ENCODE peak calls at places on chromosomes 13 and 19, in six cellular contexts. Y is psoas muscle, Z is RWPE1, S is GM06990, L is breast epithelium, D is keratinocyte. U is an unnamed sample.

GRCh38 chr19:39426170-39426569 is 9.6 kb downstream of the RPS16 start:
- DNase-seq in Y (no peak), Z (no peak), S (no peak), L (no peak), D (no peak), U (no peak)

GRCh38 chr19:53045536-53045935 is 996 bp downstream of the ERVV-2 start:
- DNase-seq in Y (no peak), Z (no peak), S (no peak), L (no peak), D (no peak), U (no peak)

GRCh38 chr19:11978492-11979100 is 13.8 kb downstream of the ZNF763 start:
- DNase-seq in Y (no peak), Z (no peak), S (no peak), L (no peak), D (no peak), U (no peak)

GRCh38 chr19:1513492-1514294 is 874 bp upstream of the ADAMTSL5 start:
- DNase-seq in Y (peak; percentile 63), Z (peak; percentile 47), S (peak; percentile 62), L (no peak), D (no peak), U (no peak)

GRCh38 chr19:17394891-17395415 is 957 bp upstream of the CCDC194 start:
- DNase-seq in Y (peak; percentile 71), Z (peak; percentile 74), S (peak; percentile 71), L (no peak), D (peak; percentile 46), U (peak; percentile 51)

GRCh38 chr13:110507678-110508381 is 53.7 kb downstream of the RAB20 start:
- DNase-seq in Y (no peak), Z (peak; percentile 14), S (no peak), L (peak; percentile 60), D (no peak), U (no peak)

GRCh38 chr13:82116422-82116989 is 1765.8 kb downstream of the SLITRK1 start:
- DNase-seq in Y (no peak), Z (no peak), S (no peak), L (no peak), D (no peak), U (no peak)

GRCh38 chr13:28819046-28819747 is 942 bp upstream of the MTUS2 start:
- DNase-seq in Y (no peak), Z (no peak), S (peak; percentile 5), L (no peak), D (no peak), U (peak; percentile 4)

GRCh38 chr19:38977445-38978314 is 2.1 kb upstream of the FBXO17 start:
- DNase-seq in Y (no peak), Z (no peak), S (peak; percentile 86), L (no peak), D (no peak), U (no peak)

GRCh38 chr19:28396259-28396940 is 816.6 kb downstream of the UQCRFS1 start:
- DNase-seq in Y (no peak), Z (no peak), S (no peak), L (no peak), D (no peak), U (no peak)

GRCh38 chr19:11196406-11197287 is 698 bp downstream of the KANK2 start:
- DNase-seq in Y (peak; percentile 55), Z (peak; percentile 62), S (no peak), L (no peak), D (no peak), U (no peak)

GRCh38 chr13:76822691-76823267 is 63.4 kb downstream of the KCTD12 start:
- DNase-seq in Y (no peak), Z (peak; percentile 8), S (peak; percentile 30), L (no peak), D (no peak), U (no peak)

GRCh38 chr19:54418930-54419800 is 3.9 kb downstream of the TTYH1 start:
- DNase-seq in Y (no peak), Z (no peak), S (no peak), L (no peak), D (no peak), U (no peak)

GRCh38 chr19:58554494-58555368 is at the start of gene CHMP2A:
- DNase-seq in Y (peak; percentile 99), Z (peak; percentile 97), S (peak; percentile 97), L (peak; percentile 99), D (no peak), U (peak; percentile 97)

GRCh38 chr13:35107535-35107934 is 165.5 kb downstream of the NBEA start:
- DNase-seq in Y (no peak), Z (no peak), S (no peak), L (no peak), D (no peak), U (no peak)

GRCh38 chr13:102729560-102730275 is 34.9 kb upstream of the METTL21C start:
- DNase-seq in Y (no peak), Z (peak; percentile 60), S (no peak), L (no peak), D (no peak), U (no peak)
- TF ChIP-seq CTCF in Y (no peak), Z (no peak), S (no peak), L (no peak), D (no peak), U (no peak)

DNA sequence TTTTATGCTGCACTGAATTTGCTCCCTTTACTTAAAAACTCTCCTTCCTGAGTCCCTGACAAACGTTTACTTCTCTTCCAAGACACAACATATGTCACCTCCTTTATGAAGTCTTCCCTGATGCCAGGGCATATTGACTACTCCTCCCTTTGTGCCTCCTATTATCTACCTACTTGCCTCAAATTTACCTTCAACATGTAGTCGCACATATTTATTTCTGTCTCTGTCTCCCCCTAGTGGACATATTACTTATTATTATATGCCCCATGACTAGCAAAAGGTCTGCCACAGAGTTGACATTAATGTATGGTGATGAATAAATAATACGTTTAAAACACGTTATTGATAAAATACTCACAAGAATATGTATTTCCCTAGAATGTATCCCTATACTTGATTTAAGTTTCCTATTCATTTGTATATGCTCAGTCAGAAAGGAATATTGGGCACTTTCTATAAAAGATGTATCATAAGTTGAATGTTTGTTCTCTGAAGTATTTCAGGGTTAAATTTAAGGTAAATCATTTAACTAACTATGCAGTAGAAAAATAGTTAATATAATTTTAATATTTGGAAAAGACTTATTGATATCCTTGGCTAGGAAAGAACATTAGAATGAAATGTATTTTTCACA is 250.3 kb upstream of the ATXN8OS start:
- DNase-seq in Y (no peak), Z (peak; percentile 18), S (peak; percentile 8), L (no peak), D (no peak), U (no peak)
- TF ChIP-seq CTCF in Y (peak; percentile 47), Z (peak; percentile 73), S (peak; percentile 55), L (no peak), D (peak; percentile 44), U (peak; percentile 89)

GRCh38 chr19:33947565-33947964 is 150.9 kb downstream of the KCTD15 start:
- DNase-seq in Y (no peak), Z (no peak), S (no peak), L (no peak), D (no peak), U (no peak)
- TF ChIP-seq CTCF in Y (no peak), Z (no peak), S (no peak), L (no peak), D (no peak), U (no peak)

GRCh38 chr19:55781112-55781511 is 12.2 kb downstream of the RFPL4AL1 start:
- DNase-seq in Y (no peak), Z (no peak), S (no peak), L (no peak), D (no peak), U (no peak)

GRCh38 chr19:55778331-55778730 is 9.4 kb downstream of the RFPL4AL1 start:
- DNase-seq in Y (no peak), Z (no peak), S (no peak), L (no peak), D (no peak), U (no peak)

GRCh38 chr19:55777528-55777927 is 8.6 kb downstream of the RFPL4AL1 start:
- DNase-seq in Y (no peak), Z (no peak), S (no peak), L (no peak), D (no peak), U (no peak)
- TF ChIP-seq CTCF in Y (no peak), Z (no peak), S (peak; percentile 78), L (no peak), D (no peak), U (no peak)

GRCh38 chr13:67643656-67644055 is 413.5 kb upstream of the PCDH9 start:
- DNase-seq in Y (no peak), Z (no peak), S (no peak), L (no peak), D (no peak), U (no peak)
- TF ChIP-seq CTCF in Y (no peak), Z (no peak), S (no peak), L (no peak), D (no peak), U (no peak)

GRCh38 chr19:18419195-18419698 is at the start of gene SSBP4:
- DNase-seq in Y (peak; percentile 80), Z (peak; percentile 89), S (peak; percentile 84), L (no peak), D (no peak), U (peak; percentile 67)
- TF ChIP-seq CTCF in Y (peak; percentile 47), Z (peak; percentile 76), S (no peak), L (no peak), D (no peak), U (peak; percentile 58)

DNA sequence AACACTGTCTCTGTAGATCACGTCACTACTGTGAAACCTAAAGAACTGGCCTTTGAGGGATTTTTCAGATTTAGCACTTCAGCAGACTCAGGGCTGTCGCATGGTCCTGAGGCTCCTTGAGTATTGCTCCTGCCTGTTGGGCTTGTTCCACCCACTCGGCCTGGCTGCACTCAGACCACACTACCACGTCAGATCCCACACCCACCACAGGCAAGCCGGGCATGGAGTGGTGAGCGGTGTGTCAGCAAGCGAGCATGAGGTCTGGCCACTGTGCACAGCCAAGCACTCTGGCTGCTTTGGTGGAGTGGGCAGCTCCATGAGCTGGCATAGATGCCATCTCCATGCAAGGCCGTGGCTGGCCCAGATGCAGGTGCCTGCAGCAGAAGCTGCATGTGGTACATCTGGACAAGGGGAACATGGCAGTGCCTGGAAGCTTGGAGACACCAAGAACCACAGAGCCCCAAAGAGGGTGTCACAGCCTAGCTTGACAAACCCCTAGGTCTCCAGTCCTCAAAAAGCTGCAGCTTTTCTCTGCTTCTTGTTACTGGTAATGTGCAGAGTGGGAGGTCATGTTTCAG is 9.4 kb upstream of the IGFL1 start:
- DNase-seq in Y (no peak), Z (no peak), S (no peak), L (no peak), D (no peak), U (no peak)
- TF ChIP-seq CTCF in Y (no peak), Z (no peak), S (no peak), L (no peak), D (no peak), U (no peak)

GRCh38 chr13:51895906-51896888 is 34.4 kb downstream of the CCDC70 start:
- DNase-seq in Y (no peak), Z (peak; percentile 52), S (no peak), L (no peak), D (no peak), U (peak; percentile 50)
- TF ChIP-seq CTCF in Y (peak; percentile 58), Z (peak; percentile 67), S (peak; percentile 88), L (no peak), D (peak; percentile 61), U (peak; percentile 78)

U was measured in neural crest cell.